ENCODE peak calls at places on chromosome 13, in nine cellular contexts. P, V, O, S, E, T, J, I and Q are unnamed samples.
A peak's percentile ranks its signal among the peaks of the same experiment; 100 is the strongest.

GRCh38 chr13:99227909-99228688 is 27.4 kb downstream of the UBAC2 start:
- DNase-seq in P (no peak), V (no peak), O (no peak), S (no peak), E (no peak), T (no peak), J (no peak), I (no peak), Q (no peak)

GRCh38 chr13:111429064-111429558 is 108.7 kb downstream of the TEX29 start:
- DNase-seq in P (no peak), V (peak; percentile 45), O (peak; percentile 73), S (peak; percentile 54), E (no peak), T (peak; percentile 54), J (peak; percentile 29), I (peak; percentile 82), Q (peak; percentile 25)

GRCh38 chr13:33015791-33016323 is 366 bp upstream of the KL start:
- DNase-seq in P (no peak), V (no peak), O (no peak), S (no peak), E (no peak), T (no peak), J (no peak), I (peak; percentile 44), Q (no peak)

GRCh38 chr13:91747164-91747563 is 348.7 kb downstream of the GPC5 start:
- DNase-seq in P (no peak), V (no peak), O (no peak), S (no peak), E (no peak), T (no peak), J (no peak), I (no peak), Q (no peak)

GRCh38 chr13:94110011-94110410 is 369.5 kb downstream of the DCT start:
- DNase-seq in P (no peak), V (no peak), O (no peak), S (no peak), E (no peak), T (no peak), J (no peak), I (no peak), Q (no peak)

GRCh38 chr13:49450105-49450819 is 6.2 kb downstream of the SETDB2 start:
- DNase-seq in P (no peak), V (no peak), O (no peak), S (no peak), E (no peak), T (no peak), J (no peak), I (no peak), Q (no peak)

GRCh38 chr13:20161951-20162300 is 1.1 kb upstream of the GJA3 start:
- DNase-seq in P (no peak), V (no peak), O (no peak), S (no peak), E (no peak), T (no peak), J (no peak), I (no peak), Q (no peak)

GRCh38 chr13:94065741-94066140 is 413.7 kb downstream of the DCT start:
- DNase-seq in P (no peak), V (no peak), O (peak; percentile 25), S (peak; percentile 12), E (no peak), T (no peak), J (peak; percentile 31), I (no peak), Q (no peak)

GRCh38 chr13:31797154-31797775 is 57.9 kb downstream of the RXFP2 start:
- DNase-seq in P (no peak), V (no peak), O (peak; percentile 17), S (peak; percentile 61), E (no peak), T (peak; percentile 37), J (peak; percentile 54), I (no peak), Q (peak; percentile 54)

GRCh38 chr13:99432637-99433542 is 68.4 kb upstream of the TM9SF2 start:
- DNase-seq in P (peak; percentile 61), V (peak; percentile 47), O (peak; percentile 84), S (no peak), E (no peak), T (peak; percentile 80), J (peak; percentile 79), I (peak; percentile 81), Q (peak; percentile 85)